ENCODE peak calls at places on chromosomes 13 and 19, in five cellular contexts. I is ascending aorta, S is thoracic aorta, G is HL-60, E is type B pancreatic cell. O is an unnamed sample.

GRCh38 chr19:19626516-19627441 is 1.2 kb downstream of the LPAR2 start:
- DNase-seq in I (no peak), S (no peak), G (no peak), E (no peak), O (no peak)

GRCh38 chr13:76385606-76386005 is 500.6 kb downstream of the KCTD12 start:
- DNase-seq in I (no peak), S (no peak), G (no peak), E (no peak), O (no peak)

GRCh38 chr13:112690242-112690943 is 555 bp downstream of the ATP11A start:
- DNase-seq in I (no peak), S (no peak), G (no peak), E (no peak), O (no peak)

GRCh38 chr13:63107163-63107935 is 1691.7 kb upstream of the PCDH20 start:
- DNase-seq in I (no peak), S (no peak), G (no peak), E (no peak), O (no peak)

GRCh38 chr13:43878897-43879322 is 630 bp downstream of the CCDC122 start:
- DNase-seq in I (peak), S (peak), G (peak), E (no peak), O (peak)

GRCh38 chr13:98327326-98328314 is 150.6 kb upstream of the RNF113B start:
- DNase-seq in I (no peak), S (no peak), G (no peak), E (no peak), O (no peak)

GRCh38 chr19:5339950-5340636 is 519 bp downstream of the PTPRS start:
- DNase-seq in I (no peak), S (no peak), G (no peak), E (no peak), O (no peak)

GRCh38 chr13:51797664-51798488 is 6.1 kb downstream of the DHRS12 start:
- DNase-seq in I (no peak), S (no peak), G (no peak), E (no peak), O (no peak)

GRCh38 chr13:40910324-40911050 is 108.6 kb downstream of the ELF1 start:
- DNase-seq in I (no peak), S (no peak), G (no peak), E (no peak), O (no peak)

GRCh38 chr19:8214802-8215201 is 5.6 kb downstream of the CERS4 start:
- DNase-seq in I (no peak), S (no peak), G (peak), E (no peak), O (no peak)
- TF ChIP-seq CTCF in I (no peak), S (no peak), G (no peak), E (no peak), O (no peak)

GRCh38 chr13:29428310-29428991 is 167.0 kb downstream of the SLC7A1 start:
- DNase-seq in I (no peak), S (no peak), G (no peak), E (no peak), O (no peak)
- TF ChIP-seq CTCF in I (no peak), S (no peak), G (no peak), E (peak), O (no peak)

DNA sequence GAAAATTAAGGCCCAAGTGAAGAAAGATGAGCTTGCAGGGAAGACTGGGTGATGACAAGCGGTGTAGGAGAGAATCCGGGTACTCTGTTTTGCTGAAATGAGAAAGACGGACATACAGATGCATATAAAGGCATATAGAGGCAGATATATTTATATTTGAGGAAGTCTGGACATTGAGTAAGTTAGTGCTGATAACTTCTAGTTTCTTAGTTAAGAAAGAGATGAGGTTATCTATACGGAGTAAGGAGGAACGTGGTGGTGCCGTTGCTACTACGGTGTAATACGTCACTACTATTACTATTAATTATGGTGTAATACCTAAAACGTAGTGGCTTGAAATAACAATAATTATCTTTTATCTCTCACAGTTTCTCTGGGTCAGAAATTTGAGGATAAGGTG is 9.8 kb upstream of the CPB2 start:
- DNase-seq in I (no peak), S (no peak), G (no peak), E (no peak), O (no peak)
- TF ChIP-seq CTCF in I (no peak), S (no peak), G (no peak), E (no peak), O (no peak)

GRCh38 chr13:31372454-31372853 is 172.7 kb downstream of the B3GLCT start:
- DNase-seq in I (no peak), S (no peak), G (no peak), E (no peak), O (no peak)
- TF ChIP-seq CTCF in I (no peak), S (no peak), G (no peak), E (no peak), O (no peak)

GRCh38 chr19:31260171-31260933 is 88.9 kb downstream of the TSHZ3 start:
- DNase-seq in I (no peak), S (no peak), G (no peak), E (peak), O (no peak)

GRCh38 chr19:31261019-31261595 is 88.1 kb downstream of the TSHZ3 start:
- DNase-seq in I (no peak), S (no peak), G (no peak), E (peak), O (no peak)

GRCh38 chr19:31263317-31263716 is 85.9 kb downstream of the TSHZ3 start:
- DNase-seq in I (no peak), S (no peak), G (no peak), E (peak), O (no peak)

GRCh38 chr19:31262673-31263308 is 86.4 kb downstream of the TSHZ3 start:
- DNase-seq in I (no peak), S (no peak), G (no peak), E (peak), O (no peak)

DNA sequence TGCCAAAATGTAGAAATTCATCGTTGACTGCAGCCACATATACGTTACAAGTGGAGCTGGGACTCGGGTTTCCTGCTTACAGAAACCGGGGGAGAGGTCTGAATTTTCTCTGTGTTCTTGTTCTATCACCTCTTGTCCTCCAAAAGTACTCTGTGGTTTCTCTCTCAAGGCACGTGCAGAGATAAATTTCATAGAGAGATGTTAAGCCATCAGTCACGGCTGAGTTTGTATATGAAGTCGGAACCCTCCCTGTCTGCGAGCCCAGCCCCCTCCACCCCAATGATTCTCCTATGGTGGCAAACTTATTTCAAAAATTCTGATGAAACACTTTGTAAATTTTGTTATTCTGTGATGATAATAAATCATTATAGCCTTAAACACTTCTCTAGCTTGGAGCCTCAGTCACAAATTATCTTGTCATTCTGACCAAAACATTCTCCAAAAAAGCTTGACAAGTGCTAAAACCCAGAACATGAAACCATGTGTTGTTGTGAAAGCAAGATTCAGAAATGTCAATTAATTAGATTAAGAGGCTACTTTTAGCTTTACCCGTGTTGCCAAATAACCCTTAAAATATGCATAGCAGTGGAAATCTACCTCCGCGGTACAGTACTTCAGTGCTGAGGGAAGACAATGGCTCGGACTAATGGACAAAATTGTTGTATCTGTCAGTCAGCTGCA is 87.4 kb downstream of the TSHZ3 start:
- DNase-seq in I (no peak), S (no peak), G (no peak), E (peak), O (no peak)
- TF ChIP-seq CTCF in I (no peak), S (no peak), G (no peak), E (no peak), O (no peak)